ENCODE peak calls at places on chromosomes 13 and 19, in six cellular contexts. One of them, this sample, is unnamed.

GRCh38 chr13:84192125-84192524 is 309.9 kb upstream of the SLITRK1 start:
- DNase-seq in fibroblast of pulmonary artery: peak
- DNase-seq in choroid plexus epithelial cell: peak
- DNase-seq in Calu3: no peak
- DNase-seq in nephron progenitor cell: no peak
- DNase-seq in epithelial cell of esophagus: peak
- DNase-seq in this sample: no peak

GRCh38 chr19:41431426-41432386 is 4.5 kb upstream of the B3GNT8 start:
- DNase-seq in fibroblast of pulmonary artery: peak
- DNase-seq in choroid plexus epithelial cell: peak
- DNase-seq in Calu3: no peak
- DNase-seq in nephron progenitor cell: no peak
- DNase-seq in epithelial cell of esophagus: peak
- DNase-seq in this sample: no peak

GRCh38 chr13:61927648-61928047 is 512.0 kb upstream of the PCDH20 start:
- DNase-seq in fibroblast of pulmonary artery: no peak
- DNase-seq in choroid plexus epithelial cell: no peak
- DNase-seq in Calu3: no peak
- DNase-seq in nephron progenitor cell: no peak
- DNase-seq in epithelial cell of esophagus: no peak
- DNase-seq in this sample: no peak

GRCh38 chr19:5017235-5017634 is 48.3 kb downstream of the KDM4B start:
- DNase-seq in fibroblast of pulmonary artery: no peak
- DNase-seq in choroid plexus epithelial cell: peak
- DNase-seq in Calu3: no peak
- DNase-seq in nephron progenitor cell: no peak
- DNase-seq in epithelial cell of esophagus: peak
- DNase-seq in this sample: no peak

GRCh38 chr13:27011661-27012060 is 159.9 kb downstream of the USP12 start:
- DNase-seq in fibroblast of pulmonary artery: no peak
- DNase-seq in choroid plexus epithelial cell: no peak
- DNase-seq in Calu3: no peak
- DNase-seq in nephron progenitor cell: no peak
- DNase-seq in epithelial cell of esophagus: no peak
- DNase-seq in this sample: no peak

GRCh38 chr19:58474291-58474996 is 1.7 kb upstream of the ZNF446 start:
- DNase-seq in fibroblast of pulmonary artery: peak
- DNase-seq in choroid plexus epithelial cell: peak
- DNase-seq in Calu3: no peak
- DNase-seq in nephron progenitor cell: no peak
- DNase-seq in epithelial cell of esophagus: no peak
- DNase-seq in this sample: no peak

GRCh38 chr13:74288361-74288911 is 154.2 kb upstream of the KLF12 start:
- DNase-seq in fibroblast of pulmonary artery: no peak
- DNase-seq in choroid plexus epithelial cell: no peak
- DNase-seq in Calu3: peak
- DNase-seq in nephron progenitor cell: peak
- DNase-seq in epithelial cell of esophagus: peak
- DNase-seq in this sample: no peak

GRCh38 chr13:50401721-50402510 is 386.7 kb downstream of the KCNRG start:
- DNase-seq in fibroblast of pulmonary artery: peak
- DNase-seq in choroid plexus epithelial cell: peak
- DNase-seq in Calu3: no peak
- DNase-seq in nephron progenitor cell: no peak
- DNase-seq in epithelial cell of esophagus: peak
- DNase-seq in this sample: no peak

GRCh38 chr19:39483141-39483540 is 2.5 kb downstream of the TIMM50 start:
- DNase-seq in fibroblast of pulmonary artery: no peak
- DNase-seq in choroid plexus epithelial cell: no peak
- DNase-seq in Calu3: no peak
- DNase-seq in nephron progenitor cell: no peak
- DNase-seq in epithelial cell of esophagus: no peak
- DNase-seq in this sample: no peak

GRCh38 chr13:76886292-76887061 is at the start of gene KCTD12:
- DNase-seq in fibroblast of pulmonary artery: peak
- DNase-seq in choroid plexus epithelial cell: peak
- DNase-seq in Calu3: peak
- DNase-seq in nephron progenitor cell: peak
- DNase-seq in epithelial cell of esophagus: peak
- DNase-seq in this sample: peak

GRCh38 chr19:42074513-42075363 is 1.2 kb upstream of the ZNF574 start:
- DNase-seq in fibroblast of pulmonary artery: no peak
- DNase-seq in choroid plexus epithelial cell: no peak
- DNase-seq in Calu3: peak
- DNase-seq in nephron progenitor cell: no peak
- DNase-seq in epithelial cell of esophagus: no peak
- DNase-seq in this sample: peak

GRCh38 chr19:4499318-4499717 is 19.0 kb downstream of the PLIN4 start:
- DNase-seq in fibroblast of pulmonary artery: no peak
- DNase-seq in choroid plexus epithelial cell: no peak
- DNase-seq in Calu3: no peak
- DNase-seq in nephron progenitor cell: no peak
- DNase-seq in epithelial cell of esophagus: no peak
- DNase-seq in this sample: no peak

GRCh38 chr13:30234763-30235162 is 72.6 kb downstream of the KATNAL1 start:
- DNase-seq in fibroblast of pulmonary artery: peak
- DNase-seq in choroid plexus epithelial cell: no peak
- DNase-seq in Calu3: no peak
- DNase-seq in nephron progenitor cell: no peak
- DNase-seq in epithelial cell of esophagus: no peak
- DNase-seq in this sample: no peak

GRCh38 chr13:49357694-49358093 is 86.2 kb downstream of the CAB39L start:
- DNase-seq in fibroblast of pulmonary artery: peak
- DNase-seq in choroid plexus epithelial cell: peak
- DNase-seq in Calu3: no peak
- DNase-seq in nephron progenitor cell: no peak
- DNase-seq in epithelial cell of esophagus: peak
- DNase-seq in this sample: no peak

GRCh38 chr19:14433454-14434156 is 499 bp downstream of the PKN1 start:
- DNase-seq in fibroblast of pulmonary artery: no peak
- DNase-seq in choroid plexus epithelial cell: no peak
- DNase-seq in Calu3: peak
- DNase-seq in nephron progenitor cell: no peak
- DNase-seq in epithelial cell of esophagus: no peak
- DNase-seq in this sample: no peak

GRCh38 chr13:46663644-46664043 is 110.7 kb downstream of the LRCH1 start:
- DNase-seq in fibroblast of pulmonary artery: no peak
- DNase-seq in choroid plexus epithelial cell: no peak
- DNase-seq in Calu3: no peak
- DNase-seq in nephron progenitor cell: no peak
- DNase-seq in epithelial cell of esophagus: peak
- DNase-seq in this sample: no peak

GRCh38 chr13:20525144-20525600 is 485 bp downstream of the CRYL1 start:
- DNase-seq in fibroblast of pulmonary artery: peak
- DNase-seq in choroid plexus epithelial cell: no peak
- DNase-seq in Calu3: peak
- DNase-seq in nephron progenitor cell: peak
- DNase-seq in epithelial cell of esophagus: peak
- DNase-seq in this sample: peak

GRCh38 chr13:67146523-67147130 is 83.5 kb downstream of the PCDH9 start:
- DNase-seq in fibroblast of pulmonary artery: no peak
- DNase-seq in choroid plexus epithelial cell: peak
- DNase-seq in Calu3: no peak
- DNase-seq in nephron progenitor cell: no peak
- DNase-seq in epithelial cell of esophagus: no peak
- DNase-seq in this sample: no peak

GRCh38 chr19:32599736-32600157 is 18.8 kb downstream of the PDCD5 start:
- DNase-seq in fibroblast of pulmonary artery: peak
- DNase-seq in choroid plexus epithelial cell: peak
- DNase-seq in Calu3: peak
- DNase-seq in nephron progenitor cell: peak
- DNase-seq in epithelial cell of esophagus: peak
- DNase-seq in this sample: peak

GRCh38 chr13:105804561-105805190 is 730.8 kb downstream of the EFNB2 start:
- DNase-seq in fibroblast of pulmonary artery: peak
- DNase-seq in choroid plexus epithelial cell: peak
- DNase-seq in Calu3: no peak
- DNase-seq in nephron progenitor cell: no peak
- DNase-seq in epithelial cell of esophagus: peak
- DNase-seq in this sample: no peak

GRCh38 chr19:48961051-48961649 is 4.0 kb upstream of the FTL start:
- DNase-seq in fibroblast of pulmonary artery: no peak
- DNase-seq in choroid plexus epithelial cell: no peak
- DNase-seq in Calu3: no peak
- DNase-seq in nephron progenitor cell: no peak
- DNase-seq in epithelial cell of esophagus: no peak
- DNase-seq in this sample: no peak

GRCh38 chr13:102597029-102598015 is 536 bp downstream of the TPP2 start:
- DNase-seq in fibroblast of pulmonary artery: peak
- DNase-seq in choroid plexus epithelial cell: peak
- DNase-seq in Calu3: no peak
- DNase-seq in nephron progenitor cell: peak
- DNase-seq in epithelial cell of esophagus: peak
- DNase-seq in this sample: peak

GRCh38 chr19:43763473-43763939 is 8.7 kb upstream of the SMG9 start:
- DNase-seq in fibroblast of pulmonary artery: no peak
- DNase-seq in choroid plexus epithelial cell: peak
- DNase-seq in Calu3: no peak
- DNase-seq in nephron progenitor cell: no peak
- DNase-seq in epithelial cell of esophagus: peak
- DNase-seq in this sample: no peak

GRCh38 chr13:94154362-94154761 is 325.1 kb downstream of the DCT start:
- DNase-seq in fibroblast of pulmonary artery: peak
- DNase-seq in choroid plexus epithelial cell: peak
- DNase-seq in Calu3: no peak
- DNase-seq in nephron progenitor cell: no peak
- DNase-seq in epithelial cell of esophagus: no peak
- DNase-seq in this sample: no peak

GRCh38 chr13:29465741-29466293 is 129.7 kb downstream of the SLC7A1 start:
- DNase-seq in fibroblast of pulmonary artery: peak
- DNase-seq in choroid plexus epithelial cell: peak
- DNase-seq in Calu3: peak
- DNase-seq in nephron progenitor cell: no peak
- DNase-seq in epithelial cell of esophagus: peak
- DNase-seq in this sample: no peak

GRCh38 chr19:18558595-18558994 is 925 bp downstream of the KXD1 start:
- DNase-seq in fibroblast of pulmonary artery: no peak
- DNase-seq in choroid plexus epithelial cell: no peak
- DNase-seq in Calu3: no peak
- DNase-seq in nephron progenitor cell: no peak
- DNase-seq in epithelial cell of esophagus: no peak
- DNase-seq in this sample: no peak

GRCh38 chr19:7918615-7919421 is 1.3 kb upstream of the SNAPC2 start:
- DNase-seq in fibroblast of pulmonary artery: no peak
- DNase-seq in choroid plexus epithelial cell: no peak
- DNase-seq in Calu3: no peak
- DNase-seq in nephron progenitor cell: no peak
- DNase-seq in epithelial cell of esophagus: no peak
- DNase-seq in this sample: no peak

GRCh38 chr19:48445606-48446481 is at the start of gene GRWD1:
- DNase-seq in fibroblast of pulmonary artery: peak
- DNase-seq in choroid plexus epithelial cell: peak
- DNase-seq in Calu3: peak
- DNase-seq in nephron progenitor cell: peak
- DNase-seq in epithelial cell of esophagus: peak
- DNase-seq in this sample: peak

GRCh38 chr13:85930108-85930507 is 130.9 kb upstream of the SLITRK6 start:
- DNase-seq in fibroblast of pulmonary artery: no peak
- DNase-seq in choroid plexus epithelial cell: no peak
- DNase-seq in Calu3: no peak
- DNase-seq in nephron progenitor cell: no peak
- DNase-seq in epithelial cell of esophagus: no peak
- DNase-seq in this sample: no peak

GRCh38 chr13:28671393-28671792 is 12.5 kb downstream of the POMP start:
- DNase-seq in fibroblast of pulmonary artery: no peak
- DNase-seq in choroid plexus epithelial cell: no peak
- DNase-seq in Calu3: no peak
- DNase-seq in nephron progenitor cell: no peak
- DNase-seq in epithelial cell of esophagus: no peak
- DNase-seq in this sample: no peak

GRCh38 chr13:99448586-99448985 is 52.7 kb upstream of the TM9SF2 start:
- DNase-seq in fibroblast of pulmonary artery: no peak
- DNase-seq in choroid plexus epithelial cell: no peak
- DNase-seq in Calu3: no peak
- DNase-seq in nephron progenitor cell: no peak
- DNase-seq in epithelial cell of esophagus: no peak
- DNase-seq in this sample: no peak

GRCh38 chr13:99442273-99442895 is 58.9 kb upstream of the TM9SF2 start:
- DNase-seq in fibroblast of pulmonary artery: peak
- DNase-seq in choroid plexus epithelial cell: peak
- DNase-seq in Calu3: no peak
- DNase-seq in nephron progenitor cell: peak
- DNase-seq in epithelial cell of esophagus: peak
- DNase-seq in this sample: peak

GRCh38 chr13:99450416-99450815 is 50.9 kb upstream of the TM9SF2 start:
- DNase-seq in fibroblast of pulmonary artery: no peak
- DNase-seq in choroid plexus epithelial cell: no peak
- DNase-seq in Calu3: no peak
- DNase-seq in nephron progenitor cell: no peak
- DNase-seq in epithelial cell of esophagus: no peak
- DNase-seq in this sample: no peak

GRCh38 chr13:99446242-99446641 is 55.0 kb upstream of the TM9SF2 start:
- DNase-seq in fibroblast of pulmonary artery: no peak
- DNase-seq in choroid plexus epithelial cell: no peak
- DNase-seq in Calu3: no peak
- DNase-seq in nephron progenitor cell: no peak
- DNase-seq in epithelial cell of esophagus: no peak
- DNase-seq in this sample: no peak
- TF ChIP-seq CTCF in fibroblast of pulmonary artery: no peak
- TF ChIP-seq CTCF in choroid plexus epithelial cell: no peak
- TF ChIP-seq CTCF in Calu3: no peak
- TF ChIP-seq CTCF in nephron progenitor cell: peak
- TF ChIP-seq CTCF in epithelial cell of esophagus: no peak
- TF ChIP-seq CTCF in this sample: peak

GRCh38 chr19:51607920-51608562 is 22.2 kb downstream of the SIGLEC5 start:
- DNase-seq in fibroblast of pulmonary artery: peak
- DNase-seq in choroid plexus epithelial cell: peak
- DNase-seq in Calu3: peak
- DNase-seq in nephron progenitor cell: peak
- DNase-seq in epithelial cell of esophagus: peak
- DNase-seq in this sample: peak
- TF ChIP-seq CTCF in fibroblast of pulmonary artery: peak
- TF ChIP-seq CTCF in choroid plexus epithelial cell: peak
- TF ChIP-seq CTCF in Calu3: peak
- TF ChIP-seq CTCF in nephron progenitor cell: peak
- TF ChIP-seq CTCF in epithelial cell of esophagus: peak
- TF ChIP-seq CTCF in this sample: peak

GRCh38 chr13:51913421-51914136 is 51.8 kb downstream of the CCDC70 start:
- DNase-seq in fibroblast of pulmonary artery: no peak
- DNase-seq in choroid plexus epithelial cell: no peak
- DNase-seq in Calu3: no peak
- DNase-seq in nephron progenitor cell: no peak
- DNase-seq in epithelial cell of esophagus: no peak
- DNase-seq in this sample: no peak
- TF ChIP-seq CTCF in fibroblast of pulmonary artery: no peak
- TF ChIP-seq CTCF in choroid plexus epithelial cell: peak
- TF ChIP-seq CTCF in Calu3: no peak
- TF ChIP-seq CTCF in nephron progenitor cell: no peak
- TF ChIP-seq CTCF in epithelial cell of esophagus: no peak
- TF ChIP-seq CTCF in this sample: no peak

DNA sequence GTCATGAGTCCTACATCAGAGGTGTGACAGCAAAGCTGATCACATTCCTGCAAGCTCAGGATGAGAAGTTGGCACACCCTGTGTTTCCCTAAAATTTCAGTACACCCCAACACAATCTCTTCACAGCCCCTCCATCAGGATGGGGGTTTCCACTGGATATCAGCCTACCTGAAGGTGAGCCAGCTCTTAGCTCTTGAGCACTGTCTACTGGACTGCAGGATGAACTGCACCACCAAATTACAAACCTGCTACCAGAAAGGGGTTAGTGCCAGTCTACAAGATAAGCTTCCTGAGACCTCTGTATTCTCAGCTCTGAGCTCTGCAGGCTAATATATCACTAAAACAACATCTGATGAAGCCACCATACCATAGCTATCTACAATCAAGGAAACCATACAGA is 1616.2 kb upstream of the SPRY2 start:
- DNase-seq in fibroblast of pulmonary artery: no peak
- DNase-seq in choroid plexus epithelial cell: no peak
- DNase-seq in Calu3: no peak
- DNase-seq in nephron progenitor cell: no peak
- DNase-seq in epithelial cell of esophagus: peak
- DNase-seq in this sample: no peak
- TF ChIP-seq CTCF in fibroblast of pulmonary artery: no peak
- TF ChIP-seq CTCF in choroid plexus epithelial cell: peak
- TF ChIP-seq CTCF in Calu3: no peak
- TF ChIP-seq CTCF in nephron progenitor cell: no peak
- TF ChIP-seq CTCF in epithelial cell of esophagus: peak
- TF ChIP-seq CTCF in this sample: peak

This sample was measured in GM10248.